ENCODE peak calls at places on chromosomes 13 and 19, in five cellular contexts. N is HEK293T; O is ovary; L is fibroblast of mammary gland; Z is CD4-positive, CD25-positive, alpha-beta regulatory T cell. A is an unnamed sample.

GRCh38 chr19:18428837-18429674 is 8.9 kb downstream of the ISYNA1 start:
- DNase-seq in N (peak), O (peak), L (peak), Z (peak), A (peak)

GRCh38 chr19:46731584-46731983 is 14.3 kb upstream of the FKRP start:
- DNase-seq in N (no peak), O (no peak), L (no peak), Z (no peak), A (no peak)

GRCh38 chr13:30477346-30478235 is 11.9 kb upstream of the HMGB1 start:
- DNase-seq in N (no peak), O (no peak), L (no peak), Z (no peak), A (no peak)

GRCh38 chr13:99214232-99214631 is 13.6 kb downstream of the UBAC2 start:
- DNase-seq in N (no peak), O (no peak), L (no peak), Z (no peak), A (no peak)

GRCh38 chr13:35144496-35144895 is 202.4 kb downstream of the NBEA start:
- DNase-seq in N (no peak), O (no peak), L (peak), Z (no peak), A (no peak)

GRCh38 chr19:3599776-3600183 is 6.9 kb downstream of the TBXA2R start:
- DNase-seq in N (peak), O (no peak), L (no peak), Z (no peak), A (no peak)

GRCh38 chr13:75864718-75865117 is 228.6 kb downstream of the LMO7 start:
- DNase-seq in N (no peak), O (no peak), L (peak), Z (no peak), A (no peak)

GRCh38 chr13:60572003-60572792 is 175.2 kb downstream of the TDRD3 start:
- DNase-seq in N (no peak), O (no peak), L (peak), Z (no peak), A (no peak)

GRCh38 chr19:1503089-1503924 is 9.5 kb downstream of the ADAMTSL5 start:
- DNase-seq in N (peak), O (peak), L (peak), Z (peak), A (no peak)

GRCh38 chr19:51702754-51703654 is 9.9 kb downstream of the SPACA6 start:
- DNase-seq in N (no peak), O (peak), L (no peak), Z (no peak), A (no peak)

GRCh38 chr19:51712461-51713081 is 11.2 kb downstream of the HAS1 start:
- DNase-seq in N (peak), O (no peak), L (peak), Z (peak), A (no peak)

GRCh38 chr19:33785795-33786194 is 10.9 kb upstream of the KCTD15 start:
- DNase-seq in N (no peak), O (no peak), L (peak), Z (no peak), A (no peak)

GRCh38 chr19:7789447-7789846 is 26.4 kb downstream of the CLEC4M start:
- DNase-seq in N (no peak), O (no peak), L (no peak), Z (no peak), A (no peak)

GRCh38 chr19:2491130-2491801 is 15.3 kb downstream of the GADD45B start:
- DNase-seq in N (no peak), O (no peak), L (peak), Z (peak), A (no peak)

GRCh38 chr19:53132231-53132991 is at the start of gene ZNF415:
- DNase-seq in N (no peak), O (peak), L (peak), Z (peak), A (peak)

GRCh38 chr19:20279516-20279915 is 112.5 kb downstream of the ZNF486 start:
- DNase-seq in N (no peak), O (no peak), L (no peak), Z (no peak), A (no peak)

GRCh38 chr19:28652790-28653189 is 560.2 kb downstream of the UQCRFS1 start:
- DNase-seq in N (no peak), O (no peak), L (no peak), Z (no peak), A (no peak)

GRCh38 chr19:47487551-47488515 is 3.8 kb upstream of the KPTN start:
- DNase-seq in N (no peak), O (no peak), L (no peak), Z (no peak), A (no peak)

GRCh38 chr19:16470911-16471811 is 609 bp downstream of the EPS15L1 start:
- DNase-seq in N (no peak), O (peak), L (peak), Z (peak), A (no peak)

GRCh38 chr13:40502236-40502635 is 164.2 kb downstream of the FOXO1 start:
- DNase-seq in N (no peak), O (no peak), L (peak), Z (no peak), A (no peak)